ENCODE peak calls at places on chromosome 17, in five cellular contexts. P is foreskin fibroblast, O is cardiac muscle cell, H is fibroblast of lung, I is BE2C. L is an unnamed sample.

GRCh38 chr17:65324977-65325376 is 187.8 kb downstream of the RGS9 start:
- DNase-seq in P (peak), O (no peak), H (no peak), I (no peak), L (no peak)

GRCh38 chr17:36824678-36825091 is 112.6 kb upstream of the LHX1 start:
- DNase-seq in P (peak), O (no peak), H (no peak), I (no peak), L (no peak)

GRCh38 chr17:1197379-1197778 is 17.6 kb upstream of the ABR start:
- DNase-seq in P (no peak), O (no peak), H (peak), I (no peak), L (no peak)

GRCh38 chr17:16872836-16873653 is 98.9 kb downstream of the TNFRSF13B start:
- DNase-seq in P (no peak), O (peak), H (no peak), I (peak), L (no peak)

GRCh38 chr17:74972107-74972972 is at the start of gene HID1:
- DNase-seq in P (no peak), O (peak), H (no peak), I (peak), L (no peak)

GRCh38 chr17:82780981-82781893 is 29.4 kb downstream of the TBCD start:
- DNase-seq in P (no peak), O (no peak), H (no peak), I (peak), L (no peak)

GRCh38 chr17:39069114-39069756 is 82.2 kb downstream of the PLXDC1 start:
- DNase-seq in P (peak), O (peak), H (peak), I (peak), L (peak)

GRCh38 chr17:32302860-32303649 is 37.4 kb downstream of the RHBDL3 start:
- DNase-seq in P (no peak), O (peak), H (no peak), I (no peak), L (no peak)

GRCh38 chr17:57440522-57441269 is 184.4 kb downstream of the MSI2 start:
- DNase-seq in P (peak), O (peak), H (peak), I (peak), L (peak)

GRCh38 chr17:35725058-35725457 is 6.4 kb upstream of the RASL10B start:
- DNase-seq in P (no peak), O (no peak), H (no peak), I (no peak), L (no peak)

GRCh38 chr17:17886253-17886652 is 49.5 kb upstream of the SREBF1 start:
- DNase-seq in P (no peak), O (no peak), H (no peak), I (no peak), L (no peak)

GRCh38 chr17:17372856-17373520 is 69.8 kb downstream of the NT5M start:
- DNase-seq in P (no peak), O (no peak), H (no peak), I (no peak), L (no peak)

GRCh38 chr17:80292557-80292956 is 31.9 kb downstream of the RNF213 start:
- DNase-seq in P (no peak), O (no peak), H (no peak), I (no peak), L (no peak)

GRCh38 chr17:48102700-48103378 is 1.6 kb upstream of the CBX1 start:
- DNase-seq in P (no peak), O (no peak), H (no peak), I (no peak), L (no peak)

GRCh38 chr17:72343911-72344310 is 223.1 kb downstream of the SOX9 start:
- DNase-seq in P (no peak), O (no peak), H (peak), I (no peak), L (no peak)
- TF ChIP-seq CTCF in P (no peak), O (no peak), H (no peak), I (no peak), L (no peak)

DNA sequence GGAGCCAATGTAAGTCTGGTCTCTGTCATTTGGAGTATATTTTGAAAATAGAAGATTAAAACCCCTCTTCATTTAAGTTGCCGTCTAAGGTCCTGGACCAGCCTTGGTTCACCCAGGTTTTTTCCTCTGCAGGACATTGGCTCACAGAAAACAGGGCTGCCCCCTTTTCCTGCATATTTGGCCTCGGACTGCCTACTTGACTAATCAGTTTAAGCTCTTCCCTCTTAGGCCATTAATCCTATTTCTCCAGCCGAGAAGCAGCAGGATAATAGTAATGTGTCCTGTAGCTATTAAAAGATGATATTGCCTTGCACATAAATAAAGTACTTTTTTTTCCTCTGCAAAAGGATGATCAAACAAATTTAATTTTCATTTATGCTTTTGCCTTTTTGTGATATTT is 52.1 kb downstream of the PRKCA start:
- DNase-seq in P (no peak), O (no peak), H (peak), I (no peak), L (no peak)
- TF ChIP-seq CTCF in P (no peak), O (no peak), H (no peak), I (no peak), L (no peak)

DNA sequence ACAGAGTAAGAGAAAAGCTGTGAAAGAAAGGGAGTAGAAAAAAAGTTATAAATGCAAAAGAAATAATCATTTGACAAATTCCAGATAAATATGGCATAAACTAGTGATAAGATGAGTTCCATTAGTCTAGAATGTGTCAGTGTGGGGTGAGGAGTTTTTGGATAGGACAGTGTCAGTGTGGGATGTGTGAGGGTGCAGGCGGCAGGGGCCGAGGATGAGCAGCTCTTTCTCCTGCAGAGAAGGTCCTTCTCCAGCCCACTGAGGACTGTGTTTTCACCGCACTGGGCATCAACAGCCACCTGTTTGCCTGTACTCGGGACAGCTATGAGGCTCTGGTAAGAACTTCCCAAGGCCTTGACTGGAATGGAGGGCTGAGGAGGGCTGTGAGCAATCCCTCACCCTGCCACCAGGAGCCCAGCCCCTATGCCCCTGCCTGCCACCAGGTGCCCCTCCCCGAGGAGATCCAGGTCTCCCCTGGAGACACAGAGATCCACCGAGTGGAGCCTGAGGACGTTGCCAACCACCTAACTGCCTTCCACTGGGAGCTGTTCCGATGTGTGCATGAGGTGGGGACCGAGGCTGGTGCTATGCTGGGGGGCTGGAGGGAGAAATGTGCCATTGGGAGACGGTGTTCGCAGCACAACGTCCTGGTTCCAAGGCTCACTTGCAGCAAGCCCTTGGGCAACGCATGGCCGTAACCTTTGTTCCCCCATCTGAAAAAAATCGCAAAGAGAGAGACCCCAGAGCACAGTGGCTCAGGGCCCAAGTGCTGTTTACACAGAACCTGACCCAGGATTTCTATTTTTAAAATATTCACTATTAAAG is 13.1 kb downstream of the RAPGEFL1 start:
- DNase-seq in P (no peak), O (peak), H (no peak), I (peak), L (no peak)
- TF ChIP-seq CTCF in P (peak), O (peak), H (peak), I (peak), L (peak)

DNA sequence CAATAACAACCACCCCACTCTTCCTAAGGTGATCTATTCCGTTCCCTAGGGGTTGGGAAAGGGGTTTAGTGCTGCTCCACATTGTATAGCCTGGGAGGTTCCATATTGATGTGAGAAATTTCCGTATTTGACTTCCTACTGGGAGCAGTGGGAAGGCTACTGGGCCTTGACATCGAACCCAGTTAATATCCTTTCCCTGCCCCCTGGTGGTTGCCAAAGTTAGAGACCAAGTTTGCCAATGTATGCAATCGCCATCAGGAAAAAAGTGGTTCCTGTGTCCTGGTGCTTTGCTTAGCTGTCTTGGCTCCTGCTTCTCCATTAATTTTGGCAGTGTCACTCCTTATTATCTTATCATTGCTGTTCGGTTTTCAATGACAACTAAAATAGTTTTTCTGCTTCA is 914.9 kb downstream of the KCNJ2 start:
- DNase-seq in P (no peak), O (peak), H (no peak), I (peak), L (peak)
- TF ChIP-seq CTCF in P (peak), O (peak), H (peak), I (peak), L (peak)

GRCh38 chr17:28644782-28645575 is at the start of gene BLTP2:
- DNase-seq in P (peak), O (peak), H (peak), I (peak), L (peak)
- TF ChIP-seq CTCF in P (no peak), O (no peak), H (no peak), I (no peak), L (no peak)

GRCh38 chr17:34547453-34548063 is 31.8 kb upstream of the TMEM132E start:
- DNase-seq in P (no peak), O (no peak), H (no peak), I (no peak), L (no peak)
- TF ChIP-seq CTCF in P (no peak), O (no peak), H (no peak), I (no peak), L (no peak)

GRCh38 chr17:79108870-79109269 is 34.2 kb downstream of the ENGASE start:
- DNase-seq in P (no peak), O (no peak), H (no peak), I (no peak), L (no peak)

GRCh38 chr17:79107499-79108231 is 33.0 kb downstream of the ENGASE start:
- DNase-seq in P (no peak), O (no peak), H (no peak), I (no peak), L (no peak)

GRCh38 chr17:79108232-79108850 is 33.7 kb downstream of the ENGASE start:
- DNase-seq in P (no peak), O (no peak), H (no peak), I (no peak), L (no peak)

GRCh38 chr17:79111097-79111496 is 36.5 kb downstream of the ENGASE start:
- DNase-seq in P (no peak), O (no peak), H (no peak), I (no peak), L (no peak)

DNA sequence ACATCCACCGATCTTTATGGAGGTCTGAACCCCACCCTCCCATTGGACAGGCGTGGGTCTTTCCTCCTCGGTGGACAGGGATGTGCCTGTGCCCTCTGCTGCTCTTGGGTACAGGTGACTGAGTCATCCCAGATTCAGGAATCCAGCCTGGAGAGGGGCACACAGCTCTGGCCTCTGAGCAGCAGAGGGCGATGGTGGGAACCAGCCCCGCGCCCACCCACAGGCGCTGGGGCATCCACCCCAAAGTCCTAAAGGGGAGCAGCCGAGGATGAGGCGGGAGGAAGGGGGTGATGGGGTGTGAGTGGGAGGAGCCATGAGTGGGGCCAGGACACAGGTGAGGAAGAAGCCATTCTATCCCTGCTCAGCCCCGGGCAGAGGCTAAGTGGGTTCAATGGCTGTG is 35.0 kb downstream of the ENGASE start:
- DNase-seq in P (no peak), O (no peak), H (no peak), I (no peak), L (no peak)
- TF ChIP-seq CTCF in P (no peak), O (peak), H (no peak), I (peak), L (no peak)